ENCODE peak calls at places on chromosomes 3 and 15, in eight cellular contexts. D, R, V, T, J, O, A and F are unnamed samples.

GRCh38 chr3:178275793-178276192 is 260.4 kb upstream of the KCNMB2 start:
- DNase-seq in D (no peak), R (no peak), V (no peak), T (no peak), J (no peak), O (no peak), A (no peak), F (no peak)

GRCh38 chr3:32532434-32532833 is 29.8 kb upstream of the CMTM6 start:
- DNase-seq in D (no peak), R (no peak), V (no peak), T (no peak), J (no peak), O (no peak), A (no peak), F (no peak)

GRCh38 chr3:175985781-175986180 is 1126.6 kb downstream of the NAALADL2 start:
- DNase-seq in D (no peak), R (no peak), V (no peak), T (no peak), J (no peak), O (no peak), A (no peak), F (no peak)

GRCh38 chr15:45962733-45963132 is 327.9 kb downstream of the SQOR start:
- DNase-seq in D (no peak), R (no peak), V (no peak), T (no peak), J (no peak), O (no peak), A (no peak), F (no peak)

GRCh38 chr3:85172001-85172400 is 213.2 kb downstream of the CADM2 start:
- DNase-seq in D (no peak), R (no peak), V (no peak), T (no peak), J (no peak), O (no peak), A (no peak), F (no peak)

GRCh38 chr15:40313531-40314398 is 6.0 kb upstream of the PLCB2 start:
- DNase-seq in D (peak; percentile 82), R (peak; percentile 72), V (peak; percentile 69), T (peak; percentile 83), J (no peak), O (no peak), A (peak; percentile 82), F (peak; percentile 84)

GRCh38 chr3:178436773-178437172 is 99.5 kb upstream of the KCNMB2 start:
- DNase-seq in D (peak; percentile 65), R (peak; percentile 46), V (peak; percentile 19), T (no peak), J (peak; percentile 46), O (peak; percentile 73), A (no peak), F (peak; percentile 3)

GRCh38 chr3:60147249-60147648 is 1097.4 kb upstream of the CFAP20DC start:
- DNase-seq in D (no peak), R (no peak), V (no peak), T (no peak), J (no peak), O (no peak), A (no peak), F (no peak)

GRCh38 chr3:125143982-125144652 is 68.4 kb downstream of the SLC12A8 start:
- DNase-seq in D (peak; percentile 19), R (no peak), V (no peak), T (no peak), J (no peak), O (peak; percentile 84), A (no peak), F (no peak)

GRCh38 chr15:40392986-40393948 is 10.7 kb downstream of the KNSTRN start:
- DNase-seq in D (no peak), R (no peak), V (no peak), T (no peak), J (no peak), O (no peak), A (no peak), F (no peak)

GRCh38 chr3:83928391-83928790 is 1030.4 kb upstream of the CADM2 start:
- DNase-seq in D (peak; percentile 21), R (no peak), V (no peak), T (no peak), J (no peak), O (no peak), A (no peak), F (no peak)

GRCh38 chr3:64093825-64094712 is 70.8 kb upstream of the PSMD6 start:
- DNase-seq in D (no peak), R (peak; percentile 36), V (no peak), T (no peak), J (no peak), O (no peak), A (no peak), F (no peak)

GRCh38 chr3:111695584-111696213 is 100.6 kb upstream of the ZBED2 start:
- DNase-seq in D (peak; percentile 13), R (peak; percentile 90), V (no peak), T (no peak), J (no peak), O (peak; percentile 55), A (no peak), F (no peak)

GRCh38 chr3:53243165-53243564 is 12.7 kb downstream of the TKT start:
- DNase-seq in D (peak; percentile 39), R (peak; percentile 39), V (no peak), T (peak; percentile 70), J (peak; percentile 35), O (peak; percentile 47), A (no peak), F (peak; percentile 69)

GRCh38 chr3:53242155-53242554 is 13.7 kb downstream of the TKT start:
- DNase-seq in D (no peak), R (no peak), V (no peak), T (peak; percentile 86), J (no peak), O (no peak), A (no peak), F (no peak)

GRCh38 chr3:53242642-53243041 is 13.2 kb downstream of the TKT start:
- DNase-seq in D (no peak), R (no peak), V (no peak), T (no peak), J (no peak), O (peak; percentile 29), A (no peak), F (no peak)

GRCh38 chr3:53244281-53244680 is 11.5 kb downstream of the TKT start:
- DNase-seq in D (no peak), R (no peak), V (no peak), T (no peak), J (no peak), O (no peak), A (no peak), F (no peak)

DNA sequence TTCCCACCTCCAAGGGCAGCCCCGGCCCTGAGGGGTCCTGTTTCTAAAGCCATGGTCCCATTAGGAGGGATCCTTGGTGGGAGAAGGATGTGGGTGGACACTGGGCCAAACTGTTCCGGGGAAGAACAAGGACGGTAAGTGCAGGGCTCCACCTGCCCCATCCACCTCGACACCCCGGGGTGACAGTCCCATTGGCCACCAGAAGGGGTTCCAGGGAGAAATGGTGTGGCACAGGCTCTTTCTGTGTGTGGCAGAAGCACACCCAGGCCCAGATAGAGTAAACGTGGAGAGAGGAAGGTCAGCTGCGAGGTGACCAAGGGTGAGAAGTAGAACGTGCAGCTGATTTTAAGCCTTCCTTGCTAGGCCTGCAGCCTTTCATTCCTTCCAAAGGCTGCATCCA is 12.0 kb downstream of the TKT start:
- DNase-seq in D (no peak), R (no peak), V (no peak), T (no peak), J (no peak), O (no peak), A (no peak), F (no peak)
- TF ChIP-seq CTCF in D (no peak), R (peak; percentile 4), V (no peak), T (no peak), J (peak; percentile 2), O (no peak), A (no peak), F (no peak)

DNA sequence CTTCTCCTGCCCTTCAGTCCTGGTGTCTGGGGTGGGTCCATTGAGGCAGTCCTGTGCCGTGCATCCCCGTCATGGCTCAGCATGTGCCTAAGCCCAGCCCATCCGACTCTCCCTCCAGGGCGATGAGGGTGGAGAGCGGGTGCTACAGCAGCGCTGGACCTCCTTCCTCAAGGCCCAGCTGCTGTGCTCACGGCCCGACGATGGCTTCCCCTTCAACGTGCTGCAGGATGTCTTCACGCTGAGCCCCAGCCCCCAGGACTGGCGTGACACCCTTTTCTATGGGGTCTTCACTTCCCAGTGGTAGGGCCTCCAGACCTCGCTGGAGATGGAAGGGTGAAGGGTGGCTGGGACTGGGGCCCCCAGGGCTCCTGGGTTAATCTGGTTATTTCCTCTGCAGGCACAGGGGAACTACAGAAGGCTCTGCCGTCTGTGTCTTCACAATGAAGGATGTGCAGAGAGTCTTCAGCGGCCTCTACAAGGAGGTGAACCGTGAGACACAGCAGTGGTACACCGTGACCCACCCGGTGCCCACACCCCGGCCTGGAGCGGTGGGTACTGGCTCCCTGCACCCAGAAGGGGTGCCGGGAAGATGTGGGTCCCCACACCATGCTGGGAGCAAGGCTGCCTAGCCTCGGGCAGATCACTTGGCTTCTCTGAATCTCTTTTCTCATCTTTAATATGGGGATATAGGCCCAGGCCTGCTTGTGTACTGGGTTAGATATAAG is 10.1 kb downstream of the CIB1 start:
- DNase-seq in D (no peak), R (no peak), V (no peak), T (no peak), J (no peak), O (no peak), A (peak; percentile 64), F (no peak)
- H3K4me3 ChIP-seq in D (no peak overlapping the region), R (no peak overlapping the region), V (no peak overlapping the region), T (no peak overlapping the region), J (no peak overlapping the region), O (no peak overlapping the region), A (no peak overlapping the region), F (no peak overlapping the region)

GRCh38 chr15:90886291-90886614 is 1.9 kb downstream of the FES start:
- DNase-seq in D (no peak), R (no peak), V (no peak), T (no peak), J (no peak), O (no peak), A (no peak), F (no peak)
- TF ChIP-seq CTCF in D (peak; percentile 20), R (no peak), V (no peak), T (no peak), J (no peak), O (no peak), A (no peak), F (no peak)

GRCh38 chr15:74053497-74053896 is 28.9 kb downstream of the GOLGA6A start:
- DNase-seq in D (no peak), R (no peak), V (no peak), T (no peak), J (no peak), O (no peak), A (no peak), F (no peak)
- H3K4me3 ChIP-seq in D (no peak overlapping the region), R (no peak overlapping the region), V (no peak overlapping the region), T (no peak overlapping the region), J (no peak overlapping the region), O (no peak overlapping the region), A (no peak overlapping the region), F (no peak overlapping the region)

GRCh38 chr3:139358857-139359562 is 15.2 kb downstream of the MRPS22 start:
- DNase-seq in D (peak; percentile 19), R (no peak), V (no peak), T (no peak), J (no peak), O (no peak), A (no peak), F (no peak)
- TF ChIP-seq CTCF in D (no peak), R (no peak), V (no peak), T (no peak), J (no peak), O (no peak), A (no peak), F (no peak)